ENCODE peak calls at places on chromosomes 2 and 18, in seven cellular contexts. L is H1, N is K562, Y is spleen, R is breast epithelium, E is prostate gland, Q is sigmoid colon. M is an unnamed sample.

GRCh38 chr18:12420831-12421421 is 13.2 kb downstream of the PRELID3A start:
- DNase-seq in L (peak), N (no peak), Y (no peak), R (no peak), E (no peak), Q (no peak), M (no peak)

GRCh38 chr2:72765997-72766609 is 59.7 kb downstream of the EXOC6B start:
- DNase-seq in L (no peak), N (no peak), Y (no peak), R (no peak), E (no peak), Q (no peak), M (no peak)

GRCh38 chr2:221135699-221136098 is 436.4 kb downstream of the EPHA4 start:
- DNase-seq in L (no peak), N (no peak), Y (no peak), R (no peak), E (no peak), Q (no peak), M (no peak)

GRCh38 chr2:24297663-24298062 is 62.7 kb downstream of the ITSN2 start:
- DNase-seq in L (no peak), N (no peak), Y (no peak), R (no peak), E (no peak), Q (no peak), M (no peak)

GRCh38 chr2:112884869-112885502 is 26.0 kb upstream of the IL37 start:
- DNase-seq in L (peak), N (peak), Y (peak), R (no peak), E (no peak), Q (no peak), M (no peak)

GRCh38 chr2:219475697-219476604 is 22.7 kb upstream of the GMPPA start:
- DNase-seq in L (peak), N (peak), Y (no peak), R (peak), E (peak), Q (peak), M (no peak)

GRCh38 chr2:44572196-44572900 is 210.6 kb downstream of the CAMKMT start:
- DNase-seq in L (no peak), N (no peak), Y (no peak), R (no peak), E (no peak), Q (no peak), M (no peak)

GRCh38 chr18:9627642-9628041 is 13.3 kb upstream of the PPP4R1 start:
- DNase-seq in L (no peak), N (peak), Y (no peak), R (no peak), E (no peak), Q (no peak), M (no peak)

GRCh38 chr18:73880387-73880786 is 267.2 kb downstream of the FBXO15 start:
- DNase-seq in L (no peak), N (no peak), Y (no peak), R (no peak), E (no peak), Q (no peak), M (no peak)

GRCh38 chr2:64675860-64676259 is 22.1 kb upstream of the SERTAD2 start:
- DNase-seq in L (no peak), N (peak), Y (no peak), R (no peak), E (no peak), Q (no peak), M (no peak)

GRCh38 chr2:10658041-10658913 is 31.5 kb downstream of the NOL10 start:
- DNase-seq in L (no peak), N (no peak), Y (no peak), R (no peak), E (no peak), Q (no peak), M (no peak)

GRCh38 chr2:200199576-200200263 is 106.8 kb upstream of the SPATS2L start:
- DNase-seq in L (peak), N (peak), Y (no peak), R (no peak), E (no peak), Q (no peak), M (no peak)

GRCh38 chr2:215460682-215461081 is 24.8 kb upstream of the FN1 start:
- DNase-seq in L (no peak), N (no peak), Y (no peak), R (no peak), E (no peak), Q (no peak), M (no peak)

GRCh38 chr18:8987250-8987649 is 115.2 kb upstream of the NDUFV2 start:
- DNase-seq in L (no peak), N (no peak), Y (no peak), R (no peak), E (no peak), Q (no peak), M (no peak)

DNA sequence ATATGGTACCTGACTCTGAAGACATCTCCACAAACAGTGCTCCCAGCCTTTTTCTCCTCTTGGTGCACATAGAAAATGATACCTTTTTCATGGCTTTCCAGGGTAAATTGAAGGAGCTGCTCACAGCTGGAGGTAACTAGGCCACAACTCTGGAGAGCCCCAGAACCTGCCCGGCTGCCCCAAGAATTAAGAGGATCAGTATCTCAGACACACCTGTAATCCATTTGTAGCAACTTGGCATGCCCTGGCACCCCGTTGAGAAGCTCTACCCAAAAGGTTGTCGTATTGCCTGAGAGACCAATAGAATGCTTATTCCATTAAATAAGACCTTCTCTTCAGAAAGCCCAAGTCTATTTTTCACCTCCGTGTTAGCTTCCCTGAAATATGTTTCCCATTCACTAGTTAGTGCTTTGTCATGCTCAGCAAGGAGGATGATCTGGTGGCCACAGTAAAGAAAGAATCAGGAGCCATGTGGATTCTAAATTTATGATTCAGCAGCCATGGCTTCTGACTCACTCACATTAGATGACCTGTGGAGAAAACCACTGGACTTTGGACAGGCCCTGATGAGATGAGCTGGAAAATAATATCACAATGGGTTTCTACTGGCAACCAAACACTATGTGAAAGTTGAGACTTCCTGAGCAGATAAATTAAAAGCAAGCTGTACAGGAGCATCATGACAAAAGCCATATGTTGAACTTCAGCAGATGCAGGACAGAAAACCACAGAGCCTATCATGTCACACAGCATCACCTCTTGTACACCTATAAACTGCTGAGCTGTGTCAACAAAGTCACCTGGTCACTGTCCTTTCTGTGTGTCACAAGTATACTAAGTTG is 253.3 kb upstream of the OSR1 start:
- DNase-seq in L (no peak), N (no peak), Y (no peak), R (no peak), E (no peak), Q (no peak), M (no peak)
- TF ChIP-seq POLR2AphosphoS5 in L (no peak), N (no peak), Y (no peak), R (no peak), E (no peak), Q (no peak), M (no peak)

GRCh38 chr2:43324589-43325447 is 98.4 kb upstream of the ZFP36L2 start:
- DNase-seq in L (no peak), N (no peak), Y (no peak), R (no peak), E (no peak), Q (peak), M (no peak)
- TF ChIP-seq POLR2A in L (no peak), N (no peak), Y (no peak), R (no peak), E (no peak), Q (no peak), M (no peak)

GRCh38 chr2:169828141-169828811 is 1.0 kb downstream of the UBR3 start:
- DNase-seq in L (no peak), N (peak), Y (no peak), R (no peak), E (peak), Q (peak), M (peak)
- H3K27ac ChIP-seq in L (no peak), N (peak), Y (peak), R (peak), E (peak), Q (peak), M (peak)

DNA sequence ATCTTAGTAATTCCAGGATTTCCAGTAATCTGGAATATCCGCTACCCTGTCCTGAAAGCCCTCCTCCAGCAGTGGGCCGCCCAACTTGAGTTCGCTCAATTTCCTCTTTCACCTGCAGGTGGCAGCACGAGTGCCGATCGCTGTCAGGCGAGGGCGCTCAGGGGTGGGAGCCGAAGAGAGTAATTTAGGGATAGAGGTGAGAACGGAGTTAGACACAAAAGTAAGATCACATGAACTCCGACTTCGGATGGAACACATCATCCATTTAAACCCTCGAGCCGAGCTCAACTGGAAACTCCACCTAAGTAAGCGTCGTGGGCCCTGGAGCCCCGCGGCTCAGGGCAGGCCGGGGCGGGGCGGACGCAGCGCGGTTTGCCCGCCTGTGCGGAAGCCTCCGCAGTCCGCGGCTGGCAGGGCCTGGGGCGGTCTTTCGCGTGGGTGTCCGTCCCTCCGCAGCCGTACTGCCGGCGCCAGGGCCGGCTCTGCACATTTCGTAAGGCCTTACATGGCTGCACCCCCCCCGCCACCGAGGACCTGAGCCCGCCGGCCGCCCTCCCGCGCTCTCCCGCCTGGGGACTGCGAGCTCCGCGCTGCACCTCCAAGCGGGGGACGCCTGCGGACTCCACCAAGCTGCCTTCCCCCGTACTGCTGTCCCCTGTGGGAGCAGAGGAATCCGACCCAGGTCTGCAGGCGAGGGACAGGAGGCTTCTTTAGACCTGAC is 61.2 kb downstream of the SEMA4F start:
- DNase-seq in L (peak), N (peak), Y (peak), R (peak), E (peak), Q (peak), M (no peak)
- TF ChIP-seq POLR2AphosphoS5 in L (no peak), N (no peak), Y (peak), R (peak), E (peak), Q (no peak), M (peak)

DNA sequence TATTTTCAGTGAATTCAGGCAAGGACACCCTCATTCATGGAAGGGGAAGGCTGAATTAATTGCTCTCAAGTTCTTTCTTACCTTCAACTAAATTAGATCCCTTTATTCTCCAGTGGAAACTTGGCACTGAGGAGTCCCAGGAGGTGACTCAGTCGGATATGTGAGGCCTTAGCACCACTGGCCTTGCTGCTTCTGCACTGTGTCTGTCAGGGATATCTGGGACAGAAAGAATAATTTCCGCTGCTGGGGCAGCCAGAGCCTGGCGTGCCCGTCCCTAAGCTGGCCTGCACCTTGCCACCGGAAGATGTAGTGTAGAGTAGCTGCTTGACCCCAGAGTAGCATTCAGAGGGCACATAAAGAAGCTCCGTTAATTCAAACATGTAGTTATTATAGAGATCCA is 53.4 kb downstream of the LIMS1 start:
- DNase-seq in L (no peak), N (peak), Y (no peak), R (no peak), E (no peak), Q (peak), M (no peak)
- TF ChIP-seq POLR2A in L (no peak), N (no peak), Y (no peak), R (no peak), E (no peak), Q (no peak), M (no peak)

DNA sequence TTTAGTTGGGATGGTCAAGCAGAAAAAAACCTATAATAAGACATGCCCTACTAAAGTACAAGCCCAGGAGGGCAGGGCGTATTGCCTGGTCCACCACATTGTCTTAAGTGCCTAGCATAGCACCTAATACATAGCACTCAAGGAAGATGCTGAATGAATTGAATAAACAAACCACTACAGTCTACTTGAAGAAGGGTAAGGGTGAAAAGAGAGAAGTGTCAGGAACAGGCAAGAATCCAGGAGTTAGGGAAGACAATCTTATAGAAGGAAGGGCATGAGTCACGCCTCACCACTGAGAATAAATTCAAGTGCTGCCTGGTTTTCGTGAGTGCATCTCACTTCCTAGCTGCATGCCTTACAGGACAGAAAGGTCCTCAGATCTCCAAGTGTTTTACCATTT is 13.9 kb downstream of the SLC19A3 start:
- DNase-seq in L (no peak), N (no peak), Y (no peak), R (no peak), E (no peak), Q (no peak), M (no peak)
- H3K27ac ChIP-seq in L (no peak), N (no peak), Y (no peak), R (no peak), E (no peak), Q (no peak), M (no peak)

M was measured in vagina.